ENCODE peak calls at places on chromosome 13, in seven cellular contexts. One of them, this sample, is unnamed.

GRCh38 chr13:30241537-30241936 is 65.8 kb downstream of the KATNAL1 start:
- DNase-seq in NCI-H2029: no peak
- DNase-seq in T-cell: no peak
- DNase-seq in anterior cingulate cortex: no peak
- DNase-seq in iris pigment epithelial cell: no peak
- DNase-seq in cardiac muscle cell: no peak
- DNase-seq in stimulated activated CD8-positive, alpha-beta memory T cell treated with anti-CD3 and anti-CD28 coated beads, Interleukin-15, amount 100 ng/mL, for 1 hour: no peak
- DNase-seq in this sample: no peak

GRCh38 chr13:37715606-37716015 is 117.0 kb upstream of the POSTN start:
- DNase-seq in stimulated activated CD8-positive, alpha-beta memory T cell treated with anti-CD3 and anti-CD28 coated beads, Interleukin-15, amount 100 ng/mL, for 1 hour: no peak
- DNase-seq in T-cell: no peak
- DNase-seq in NCI-H2029: no peak
- DNase-seq in iris pigment epithelial cell: peak
- DNase-seq in cardiac muscle cell: no peak
- DNase-seq in anterior cingulate cortex: no peak
- DNase-seq in this sample: peak

GRCh38 chr13:21181671-21182070 is 5.2 kb downstream of the MRPL57 start:
- DNase-seq in stimulated activated CD8-positive, alpha-beta memory T cell treated with anti-CD3 and anti-CD28 coated beads, Interleukin-15, amount 100 ng/mL, for 1 hour: no peak
- DNase-seq in cardiac muscle cell: no peak
- DNase-seq in NCI-H2029: no peak
- DNase-seq in anterior cingulate cortex: no peak
- DNase-seq in iris pigment epithelial cell: no peak
- DNase-seq in T-cell: no peak
- DNase-seq in this sample: no peak

GRCh38 chr13:95354680-95355487 is 53.6 kb upstream of the ABCC4 start:
- DNase-seq in T-cell: no peak
- DNase-seq in anterior cingulate cortex: peak
- DNase-seq in stimulated activated CD8-positive, alpha-beta memory T cell treated with anti-CD3 and anti-CD28 coated beads, Interleukin-15, amount 100 ng/mL, for 1 hour: no peak
- DNase-seq in cardiac muscle cell: no peak
- DNase-seq in NCI-H2029: no peak
- DNase-seq in iris pigment epithelial cell: no peak
- DNase-seq in this sample: no peak

GRCh38 chr13:105982219-105982618 is 553.2 kb downstream of the EFNB2 start:
- DNase-seq in T-cell: no peak
- DNase-seq in stimulated activated CD8-positive, alpha-beta memory T cell treated with anti-CD3 and anti-CD28 coated beads, Interleukin-15, amount 100 ng/mL, for 1 hour: no peak
- DNase-seq in cardiac muscle cell: peak
- DNase-seq in iris pigment epithelial cell: no peak
- DNase-seq in anterior cingulate cortex: no peak
- DNase-seq in NCI-H2029: no peak
- DNase-seq in this sample: no peak

GRCh38 chr13:28526876-28527275 is 31.9 kb upstream of the FLT1 start:
- DNase-seq in iris pigment epithelial cell: no peak
- DNase-seq in cardiac muscle cell: no peak
- DNase-seq in stimulated activated CD8-positive, alpha-beta memory T cell treated with anti-CD3 and anti-CD28 coated beads, Interleukin-15, amount 100 ng/mL, for 1 hour: no peak
- DNase-seq in anterior cingulate cortex: no peak
- DNase-seq in NCI-H2029: no peak
- DNase-seq in T-cell: no peak
- DNase-seq in this sample: no peak

GRCh38 chr13:100381595-100382224 is 206.9 kb downstream of the GGACT start:
- DNase-seq in NCI-H2029: peak
- DNase-seq in anterior cingulate cortex: no peak
- DNase-seq in T-cell: no peak
- DNase-seq in iris pigment epithelial cell: no peak
- DNase-seq in stimulated activated CD8-positive, alpha-beta memory T cell treated with anti-CD3 and anti-CD28 coated beads, Interleukin-15, amount 100 ng/mL, for 1 hour: no peak
- DNase-seq in cardiac muscle cell: no peak
- DNase-seq in this sample: no peak

GRCh38 chr13:60213236-60213746 is 49.6 kb upstream of the DIAPH3 start:
- DNase-seq in stimulated activated CD8-positive, alpha-beta memory T cell treated with anti-CD3 and anti-CD28 coated beads, Interleukin-15, amount 100 ng/mL, for 1 hour: no peak
- DNase-seq in T-cell: no peak
- DNase-seq in NCI-H2029: no peak
- DNase-seq in anterior cingulate cortex: no peak
- DNase-seq in cardiac muscle cell: no peak
- DNase-seq in iris pigment epithelial cell: no peak
- DNase-seq in this sample: no peak

GRCh38 chr13:100646030-100646673 is 28.4 kb downstream of the TMTC4 start:
- DNase-seq in T-cell: no peak
- DNase-seq in NCI-H2029: no peak
- DNase-seq in anterior cingulate cortex: peak
- DNase-seq in cardiac muscle cell: peak
- DNase-seq in iris pigment epithelial cell: peak
- DNase-seq in stimulated activated CD8-positive, alpha-beta memory T cell treated with anti-CD3 and anti-CD28 coated beads, Interleukin-15, amount 100 ng/mL, for 1 hour: no peak
- DNase-seq in this sample: no peak

GRCh38 chr13:110524484-110525254 is 36.9 kb downstream of the RAB20 start:
- DNase-seq in stimulated activated CD8-positive, alpha-beta memory T cell treated with anti-CD3 and anti-CD28 coated beads, Interleukin-15, amount 100 ng/mL, for 1 hour: no peak
- DNase-seq in NCI-H2029: peak
- DNase-seq in anterior cingulate cortex: no peak
- DNase-seq in iris pigment epithelial cell: no peak
- DNase-seq in cardiac muscle cell: no peak
- DNase-seq in T-cell: no peak
- DNase-seq in this sample: no peak

GRCh38 chr13:61045197-61045596 is 370.5 kb downstream of the PCDH20 start:
- DNase-seq in iris pigment epithelial cell: no peak
- DNase-seq in cardiac muscle cell: peak
- DNase-seq in anterior cingulate cortex: no peak
- DNase-seq in T-cell: no peak
- DNase-seq in NCI-H2029: no peak
- DNase-seq in stimulated activated CD8-positive, alpha-beta memory T cell treated with anti-CD3 and anti-CD28 coated beads, Interleukin-15, amount 100 ng/mL, for 1 hour: no peak
- DNase-seq in this sample: no peak

GRCh38 chr13:43132228-43132627 is 108.8 kb downstream of the DNAJC15 start:
- DNase-seq in iris pigment epithelial cell: peak
- DNase-seq in stimulated activated CD8-positive, alpha-beta memory T cell treated with anti-CD3 and anti-CD28 coated beads, Interleukin-15, amount 100 ng/mL, for 1 hour: no peak
- DNase-seq in NCI-H2029: no peak
- DNase-seq in anterior cingulate cortex: no peak
- DNase-seq in cardiac muscle cell: peak
- DNase-seq in T-cell: no peak
- DNase-seq in this sample: no peak

GRCh38 chr13:27126877-27127276 is 44.7 kb downstream of the USP12 start:
- DNase-seq in iris pigment epithelial cell: no peak
- DNase-seq in cardiac muscle cell: no peak
- DNase-seq in T-cell: no peak
- DNase-seq in NCI-H2029: no peak
- DNase-seq in stimulated activated CD8-positive, alpha-beta memory T cell treated with anti-CD3 and anti-CD28 coated beads, Interleukin-15, amount 100 ng/mL, for 1 hour: no peak
- DNase-seq in anterior cingulate cortex: no peak
- DNase-seq in this sample: no peak

GRCh38 chr13:20294497-20294896 is 62.4 kb upstream of the GJB6 start:
- DNase-seq in NCI-H2029: no peak
- DNase-seq in T-cell: no peak
- DNase-seq in stimulated activated CD8-positive, alpha-beta memory T cell treated with anti-CD3 and anti-CD28 coated beads, Interleukin-15, amount 100 ng/mL, for 1 hour: no peak
- DNase-seq in cardiac muscle cell: no peak
- DNase-seq in anterior cingulate cortex: no peak
- DNase-seq in iris pigment epithelial cell: no peak
- DNase-seq in this sample: no peak

GRCh38 chr13:89846890-89847585 is 1500.4 kb upstream of the MIR17HG start:
- DNase-seq in NCI-H2029: no peak
- DNase-seq in anterior cingulate cortex: no peak
- DNase-seq in T-cell: no peak
- DNase-seq in stimulated activated CD8-positive, alpha-beta memory T cell treated with anti-CD3 and anti-CD28 coated beads, Interleukin-15, amount 100 ng/mL, for 1 hour: no peak
- DNase-seq in iris pigment epithelial cell: peak
- DNase-seq in cardiac muscle cell: no peak
- DNase-seq in this sample: no peak

GRCh38 chr13:45695198-45695730 is 6.9 kb upstream of the CBY2 start:
- DNase-seq in anterior cingulate cortex: no peak
- DNase-seq in stimulated activated CD8-positive, alpha-beta memory T cell treated with anti-CD3 and anti-CD28 coated beads, Interleukin-15, amount 100 ng/mL, for 1 hour: no peak
- DNase-seq in T-cell: no peak
- DNase-seq in iris pigment epithelial cell: no peak
- DNase-seq in cardiac muscle cell: no peak
- DNase-seq in NCI-H2029: no peak
- DNase-seq in this sample: no peak

GRCh38 chr13:76903544-76904162 is 17.4 kb upstream of the KCTD12 start:
- DNase-seq in NCI-H2029: peak
- DNase-seq in iris pigment epithelial cell: peak
- DNase-seq in stimulated activated CD8-positive, alpha-beta memory T cell treated with anti-CD3 and anti-CD28 coated beads, Interleukin-15, amount 100 ng/mL, for 1 hour: peak
- DNase-seq in anterior cingulate cortex: peak
- DNase-seq in cardiac muscle cell: peak
- DNase-seq in T-cell: peak
- DNase-seq in this sample: peak

GRCh38 chr13:110872034-110872767 is 42.7 kb downstream of the ANKRD10 start:
- DNase-seq in anterior cingulate cortex: no peak
- DNase-seq in iris pigment epithelial cell: no peak
- DNase-seq in stimulated activated CD8-positive, alpha-beta memory T cell treated with anti-CD3 and anti-CD28 coated beads, Interleukin-15, amount 100 ng/mL, for 1 hour: no peak
- DNase-seq in cardiac muscle cell: no peak
- DNase-seq in NCI-H2029: no peak
- DNase-seq in T-cell: no peak
- DNase-seq in this sample: no peak

GRCh38 chr13:49635599-49636433 is 7.5 kb downstream of the ARL11 start:
- DNase-seq in NCI-H2029: no peak
- DNase-seq in iris pigment epithelial cell: peak
- DNase-seq in T-cell: peak
- DNase-seq in anterior cingulate cortex: no peak
- DNase-seq in stimulated activated CD8-positive, alpha-beta memory T cell treated with anti-CD3 and anti-CD28 coated beads, Interleukin-15, amount 100 ng/mL, for 1 hour: no peak
- DNase-seq in cardiac muscle cell: peak
- DNase-seq in this sample: peak

GRCh38 chr13:79406597-79406908 is 498 bp upstream of the RBM26 start:
- DNase-seq in NCI-H2029: peak
- DNase-seq in T-cell: no peak
- DNase-seq in iris pigment epithelial cell: no peak
- DNase-seq in anterior cingulate cortex: no peak
- DNase-seq in cardiac muscle cell: no peak
- DNase-seq in stimulated activated CD8-positive, alpha-beta memory T cell treated with anti-CD3 and anti-CD28 coated beads, Interleukin-15, amount 100 ng/mL, for 1 hour: no peak
- DNase-seq in this sample: no peak

GRCh38 chr13:99335087-99335486 is 27.9 kb upstream of the GPR183 start:
- DNase-seq in T-cell: no peak
- DNase-seq in iris pigment epithelial cell: no peak
- DNase-seq in NCI-H2029: no peak
- DNase-seq in cardiac muscle cell: no peak
- DNase-seq in anterior cingulate cortex: no peak
- DNase-seq in stimulated activated CD8-positive, alpha-beta memory T cell treated with anti-CD3 and anti-CD28 coated beads, Interleukin-15, amount 100 ng/mL, for 1 hour: no peak
- DNase-seq in this sample: no peak

GRCh38 chr13:53264751-53265150 is 236.1 kb downstream of the OLFM4 start:
- DNase-seq in NCI-H2029: no peak
- DNase-seq in iris pigment epithelial cell: no peak
- DNase-seq in cardiac muscle cell: no peak
- DNase-seq in T-cell: no peak
- DNase-seq in anterior cingulate cortex: no peak
- DNase-seq in stimulated activated CD8-positive, alpha-beta memory T cell treated with anti-CD3 and anti-CD28 coated beads, Interleukin-15, amount 100 ng/mL, for 1 hour: no peak
- DNase-seq in this sample: no peak

GRCh38 chr13:20980420-20980819 is 77.9 kb upstream of the XPO4 start:
- DNase-seq in cardiac muscle cell: peak
- DNase-seq in T-cell: no peak
- DNase-seq in NCI-H2029: no peak
- DNase-seq in anterior cingulate cortex: no peak
- DNase-seq in iris pigment epithelial cell: no peak
- DNase-seq in stimulated activated CD8-positive, alpha-beta memory T cell treated with anti-CD3 and anti-CD28 coated beads, Interleukin-15, amount 100 ng/mL, for 1 hour: no peak
- DNase-seq in this sample: no peak

GRCh38 chr13:41694902-41695301 is 237.6 kb downstream of the RGCC start:
- DNase-seq in cardiac muscle cell: peak
- DNase-seq in stimulated activated CD8-positive, alpha-beta memory T cell treated with anti-CD3 and anti-CD28 coated beads, Interleukin-15, amount 100 ng/mL, for 1 hour: no peak
- DNase-seq in T-cell: no peak
- DNase-seq in anterior cingulate cortex: no peak
- DNase-seq in NCI-H2029: no peak
- DNase-seq in iris pigment epithelial cell: peak
- DNase-seq in this sample: peak

GRCh38 chr13:34883381-34883780 is 58.7 kb upstream of the NBEA start:
- DNase-seq in iris pigment epithelial cell: no peak
- DNase-seq in cardiac muscle cell: no peak
- DNase-seq in NCI-H2029: no peak
- DNase-seq in T-cell: no peak
- DNase-seq in anterior cingulate cortex: no peak
- DNase-seq in stimulated activated CD8-positive, alpha-beta memory T cell treated with anti-CD3 and anti-CD28 coated beads, Interleukin-15, amount 100 ng/mL, for 1 hour: no peak
- DNase-seq in this sample: no peak

GRCh38 chr13:82878536-82878935 is 1003.7 kb downstream of the SLITRK1 start:
- DNase-seq in iris pigment epithelial cell: peak
- DNase-seq in NCI-H2029: no peak
- DNase-seq in anterior cingulate cortex: no peak
- DNase-seq in stimulated activated CD8-positive, alpha-beta memory T cell treated with anti-CD3 and anti-CD28 coated beads, Interleukin-15, amount 100 ng/mL, for 1 hour: no peak
- DNase-seq in cardiac muscle cell: no peak
- DNase-seq in T-cell: no peak
- DNase-seq in this sample: no peak

GRCh38 chr13:105340061-105340606 is 1195.3 kb downstream of the EFNB2 start:
- DNase-seq in NCI-H2029: no peak
- DNase-seq in T-cell: no peak
- DNase-seq in anterior cingulate cortex: no peak
- DNase-seq in cardiac muscle cell: peak
- DNase-seq in stimulated activated CD8-positive, alpha-beta memory T cell treated with anti-CD3 and anti-CD28 coated beads, Interleukin-15, amount 100 ng/mL, for 1 hour: no peak
- DNase-seq in iris pigment epithelial cell: no peak
- DNase-seq in this sample: no peak

GRCh38 chr13:113216165-113217056 is 7.0 kb downstream of the CUL4A start:
- DNase-seq in iris pigment epithelial cell: peak
- DNase-seq in stimulated activated CD8-positive, alpha-beta memory T cell treated with anti-CD3 and anti-CD28 coated beads, Interleukin-15, amount 100 ng/mL, for 1 hour: no peak
- DNase-seq in cardiac muscle cell: peak
- DNase-seq in anterior cingulate cortex: peak
- DNase-seq in T-cell: no peak
- DNase-seq in NCI-H2029: peak
- DNase-seq in this sample: no peak

GRCh38 chr13:32206097-32206740 is 108.9 kb downstream of the ZAR1L start:
- DNase-seq in iris pigment epithelial cell: no peak
- DNase-seq in anterior cingulate cortex: no peak
- DNase-seq in cardiac muscle cell: no peak
- DNase-seq in stimulated activated CD8-positive, alpha-beta memory T cell treated with anti-CD3 and anti-CD28 coated beads, Interleukin-15, amount 100 ng/mL, for 1 hour: no peak
- DNase-seq in T-cell: no peak
- DNase-seq in NCI-H2029: no peak
- DNase-seq in this sample: no peak

GRCh38 chr13:82010780-82011179 is 1669.9 kb upstream of the SPRY2 start:
- DNase-seq in anterior cingulate cortex: no peak
- DNase-seq in NCI-H2029: no peak
- DNase-seq in stimulated activated CD8-positive, alpha-beta memory T cell treated with anti-CD3 and anti-CD28 coated beads, Interleukin-15, amount 100 ng/mL, for 1 hour: no peak
- DNase-seq in cardiac muscle cell: no peak
- DNase-seq in iris pigment epithelial cell: peak
- DNase-seq in T-cell: no peak
- DNase-seq in this sample: no peak

GRCh38 chr13:44240611-44241010 is 133.0 kb upstream of the SERP2 start:
- DNase-seq in NCI-H2029: no peak
- DNase-seq in iris pigment epithelial cell: no peak
- DNase-seq in T-cell: no peak
- DNase-seq in cardiac muscle cell: no peak
- DNase-seq in anterior cingulate cortex: no peak
- DNase-seq in stimulated activated CD8-positive, alpha-beta memory T cell treated with anti-CD3 and anti-CD28 coated beads, Interleukin-15, amount 100 ng/mL, for 1 hour: no peak
- DNase-seq in this sample: no peak

GRCh38 chr13:20190481-20191310 is 2.0 kb downstream of the GJB2 start:
- DNase-seq in iris pigment epithelial cell: peak
- DNase-seq in T-cell: no peak
- DNase-seq in cardiac muscle cell: no peak
- DNase-seq in stimulated activated CD8-positive, alpha-beta memory T cell treated with anti-CD3 and anti-CD28 coated beads, Interleukin-15, amount 100 ng/mL, for 1 hour: no peak
- DNase-seq in anterior cingulate cortex: no peak
- DNase-seq in NCI-H2029: no peak
- DNase-seq in this sample: peak

GRCh38 chr13:101875717-101876393 is 423.4 kb downstream of the ITGBL1 start:
- DNase-seq in iris pigment epithelial cell: peak
- DNase-seq in stimulated activated CD8-positive, alpha-beta memory T cell treated with anti-CD3 and anti-CD28 coated beads, Interleukin-15, amount 100 ng/mL, for 1 hour: no peak
- DNase-seq in NCI-H2029: peak
- DNase-seq in T-cell: no peak
- DNase-seq in cardiac muscle cell: no peak
- DNase-seq in anterior cingulate cortex: no peak
- DNase-seq in this sample: peak

GRCh38 chr13:34294483-34295129 is 476.7 kb downstream of the RFC3 start:
- DNase-seq in NCI-H2029: no peak
- DNase-seq in iris pigment epithelial cell: peak
- DNase-seq in stimulated activated CD8-positive, alpha-beta memory T cell treated with anti-CD3 and anti-CD28 coated beads, Interleukin-15, amount 100 ng/mL, for 1 hour: no peak
- DNase-seq in T-cell: no peak
- DNase-seq in anterior cingulate cortex: no peak
- DNase-seq in cardiac muscle cell: peak
- DNase-seq in this sample: no peak

GRCh38 chr13:100089633-100090032 is 740 bp downstream of the PCCA start:
- DNase-seq in NCI-H2029: no peak
- DNase-seq in cardiac muscle cell: no peak
- DNase-seq in anterior cingulate cortex: no peak
- DNase-seq in iris pigment epithelial cell: peak
- DNase-seq in stimulated activated CD8-positive, alpha-beta memory T cell treated with anti-CD3 and anti-CD28 coated beads, Interleukin-15, amount 100 ng/mL, for 1 hour: no peak
- DNase-seq in T-cell: no peak
- DNase-seq in this sample: no peak

GRCh38 chr13:66477816-66478215 is 752.3 kb downstream of the PCDH9 start:
- DNase-seq in NCI-H2029: no peak
- DNase-seq in stimulated activated CD8-positive, alpha-beta memory T cell treated with anti-CD3 and anti-CD28 coated beads, Interleukin-15, amount 100 ng/mL, for 1 hour: no peak
- DNase-seq in T-cell: no peak
- DNase-seq in cardiac muscle cell: no peak
- DNase-seq in iris pigment epithelial cell: no peak
- DNase-seq in anterior cingulate cortex: no peak
- DNase-seq in this sample: no peak

This sample was measured in AG04450.